ENCODE peak calls at places on chromosomes 6 and 20, in nine cellular contexts. N is GM12878, O is stomach, Z is prostate gland, B is gastrocnemius medialis, Y is NB4, K is lower leg skin, A is body of pancreas, G is sigmoid colon. V is an unnamed sample.

GRCh38 chr20:47230811-47231256 is 125.7 kb downstream of the ZMYND8 start:
- DNase-seq in O (no peak), A (no peak), B (no peak), K (no peak), G (no peak), N (no peak), Z (no peak), Y (peak; percentile 15), V (no peak)

GRCh38 chr20:50609438-50609989 is 81.8 kb downstream of the RIPOR3 start:
- DNase-seq in Z (no peak), B (no peak), O (no peak), A (no peak), N (no peak), K (no peak), Y (no peak), G (no peak), V (no peak)

GRCh38 chr20:38725959-38726848 is 1.9 kb downstream of the SLC32A1 start:
- DNase-seq in Y (peak; percentile 51), N (no peak), G (no peak), K (no peak), A (peak; percentile 45), O (peak; percentile 33), B (no peak), Z (no peak), V (no peak)

GRCh38 chr20:51931321-51931720 is 129.0 kb upstream of the SALL4 start:
- DNase-seq in B (no peak), G (no peak), A (no peak), Y (no peak), N (no peak), O (no peak), K (no peak), Z (no peak), V (no peak)

GRCh38 chr6:166707045-166707444 is 80.0 kb upstream of the RPS6KA2 start:
- DNase-seq in G (no peak), Z (no peak), A (peak; percentile 67), Y (peak; percentile 80), B (peak; percentile 43), N (no peak), O (peak; percentile 68), K (no peak), V (peak; percentile 31)

GRCh38 chr6:7528565-7528964 is 12.9 kb upstream of the DSP start:
- DNase-seq in B (no peak), Y (no peak), N (no peak), K (no peak), A (no peak), Z (no peak), O (no peak), G (no peak), V (no peak)

GRCh38 chr6:162123797-162124196 is 603.8 kb downstream of the PRKN start:
- DNase-seq in Z (no peak), N (no peak), G (no peak), K (no peak), O (no peak), B (no peak), A (no peak), Y (peak; percentile 30), V (no peak)

GRCh38 chr6:16320533-16321340 is 82.3 kb downstream of the GMPR start:
- DNase-seq in G (no peak), O (no peak), N (no peak), Z (no peak), B (peak; percentile 82), K (peak; percentile 57), A (no peak), Y (no peak), V (no peak)

GRCh38 chr6:14921170-14921569 is 324.7 kb upstream of the JARID2 start:
- DNase-seq in B (peak; percentile 84), O (peak; percentile 34), Z (no peak), N (no peak), G (peak; percentile 82), K (peak; percentile 59), Y (peak; percentile 93), A (peak; percentile 22), V (no peak)

GRCh38 chr6:139753198-139753861 is 378.9 kb upstream of the CITED2 start:
- DNase-seq in B (no peak), Y (no peak), A (no peak), O (no peak), N (no peak), Z (no peak), K (no peak), G (no peak), V (no peak)

GRCh38 chr6:41577865-41578713 is 31.9 kb downstream of the FOXP4 start:
- DNase-seq in A (peak; percentile 44), K (no peak), N (no peak), Z (peak; percentile 85), O (peak; percentile 74), G (no peak), B (no peak), Y (peak; percentile 62), V (peak; percentile 90)

GRCh38 chr20:4488407-4489339 is 233.0 kb upstream of the PRND start:
- DNase-seq in K (no peak), Y (no peak), N (no peak), Z (no peak), A (no peak), B (no peak), O (no peak), G (no peak), V (peak; percentile 22)

GRCh38 chr20:3405696-3406358 is 1.6 kb downstream of the DNAAF9 start:
- DNase-seq in K (no peak), A (no peak), Z (no peak), B (no peak), O (no peak), Y (peak; percentile 11), G (no peak), N (no peak), V (no peak)

GRCh38 chr6:162151050-162151658 is 576.4 kb downstream of the PRKN start:
- DNase-seq in A (no peak), B (peak; percentile 71), Y (no peak), K (no peak), O (no peak), N (no peak), G (no peak), Z (no peak), V (no peak)

GRCh38 chr6:155241966-155242365 is 21.8 kb upstream of the CLDN20 start:
- DNase-seq in Z (no peak), G (no peak), O (no peak), B (no peak), N (no peak), A (no peak), K (no peak), Y (no peak), V (no peak)

GRCh38 chr20:43533060-43533459 is 25.6 kb downstream of the L3MBTL1 start:
- DNase-seq in K (no peak), N (no peak), A (no peak), Z (no peak), B (no peak), Y (no peak), O (no peak), G (no peak), V (no peak)

GRCh38 chr6:163206196-163206595 is 208.3 kb upstream of the QKI start:
- DNase-seq in A (no peak), G (no peak), K (no peak), O (no peak), B (no peak), N (no peak), Z (no peak), Y (no peak), V (no peak)

GRCh38 chr6:7261030-7261841 is 51.8 kb downstream of the SSR1 start:
- DNase-seq in G (peak; percentile 92), N (no peak), K (peak; percentile 77), Z (peak; percentile 88), Y (peak; percentile 88), A (peak; percentile 85), B (peak; percentile 79), O (peak; percentile 84), V (peak; percentile 95)

GRCh38 chr20:54619181-54619580 is 143.8 kb downstream of the DOK5 start:
- DNase-seq in O (no peak), K (no peak), Z (no peak), G (no peak), A (no peak), B (peak; percentile 74), N (no peak), Y (no peak), V (no peak)

GRCh38 chr6:162907876-162908481 is 180.2 kb downstream of the PACRG start:
- DNase-seq in A (no peak), Z (no peak), K (no peak), N (no peak), Y (peak; percentile 67), G (no peak), O (no peak), B (no peak), V (no peak)

GRCh38 chr6:170140129-170140528 is 150.7 kb downstream of the DLL1 start:
- DNase-seq in Y (no peak), O (no peak), N (no peak), B (peak; percentile 2), A (no peak), K (no peak), G (peak; percentile 13), Z (no peak), V (no peak)

GRCh38 chr6:164838068-164838615 is 471.3 kb downstream of the C6orf118 start:
- DNase-seq in K (no peak), G (no peak), Z (no peak), Y (no peak), B (no peak), O (no peak), N (no peak), A (no peak), V (no peak)

GRCh38 chr6:26021350-26022165 is 59.0 kb downstream of the TRIM38 start:
- DNase-seq in N (peak; percentile 90), Y (peak; percentile 98), K (peak; percentile 93), O (peak; percentile 93), A (peak; percentile 90), Z (peak; percentile 94), B (peak; percentile 88), G (peak; percentile 98), V (peak; percentile 54)
- TF ChIP-seq POLR2A in N (peak; percentile 94), Y (peak; percentile 72), K (peak; percentile 19), O (no peak), A (peak; percentile 83), Z (peak; percentile 47), B (peak; percentile 54), G (peak; percentile 74), V (peak; percentile 84)

DNA sequence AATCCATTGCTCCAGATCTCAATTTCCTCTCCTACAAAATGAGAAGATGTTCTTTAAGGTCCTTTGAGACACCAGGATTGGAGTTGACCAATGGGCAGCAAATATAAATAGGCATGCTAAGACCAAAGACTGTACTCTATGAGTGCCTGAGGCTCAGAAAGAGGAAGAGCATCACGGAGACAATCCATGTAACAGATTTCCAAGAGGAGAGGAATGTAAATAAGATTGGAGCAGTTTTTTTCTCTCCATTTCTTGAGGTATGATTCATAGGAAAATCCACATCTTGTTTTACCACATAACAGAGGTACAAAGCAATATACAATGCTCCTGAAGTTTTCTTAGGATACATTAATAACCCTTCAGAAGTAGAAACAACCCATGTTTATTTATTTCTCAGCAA is 109.8 kb downstream of the UBE3D start:
- DNase-seq in N (no peak), O (no peak), G (no peak), K (no peak), Y (no peak), Z (no peak), A (no peak), B (no peak), V (peak; percentile 4)
- TF ChIP-seq POLR2A in N (no peak), O (no peak), G (no peak), K (no peak), Y (no peak), Z (no peak), A (no peak), B (no peak), V (no peak)

GRCh38 chr20:44885392-44886275 is at the start of gene YWHAB:
- DNase-seq in G (peak; percentile 99), B (peak; percentile 97), Z (peak; percentile 97), N (peak; percentile 89), A (peak; percentile 99), Y (peak; percentile 99), K (peak; percentile 97), O (peak; percentile 99), V (peak; percentile 87)
- TF ChIP-seq POLR2A in G (peak; percentile 69), B (peak; percentile 80), Z (peak; percentile 78), N (peak; percentile 93), A (peak; percentile 87), Y (peak; percentile 80), K (no peak), O (no peak), V (peak; percentile 74)

GRCh38 chr6:96610019-96610418 is 47.1 kb downstream of the FHL5 start:
- DNase-seq in G (no peak), Z (no peak), O (no peak), A (no peak), B (no peak), K (no peak), N (no peak), Y (no peak), V (no peak)
- TF ChIP-seq POLR2A in G (no peak), Z (no peak), O (no peak), A (no peak), B (no peak), K (no peak), N (no peak), Y (no peak), V (no peak)

V was measured in H54.